ENCODE peak calls at places on chromosomes 3 and 15, in nine cellular contexts. F is H1, I is ovary, D is tibial nerve, E is A549, N is esophagus muscularis mucosa, C is stomach, S is K562, W is SK-N-SH. K is an unnamed sample.

GRCh38 chr15:58669108-58669507 is 80.4 kb downstream of the ADAM10 start:
- DNase-seq in I (no peak), N (no peak), W (no peak), S (peak; percentile 35), D (no peak), C (no peak), F (no peak), E (no peak), K (no peak)

GRCh38 chr15:56919708-56920637 is 1.5 kb downstream of the TCF12 start:
- DNase-seq in N (no peak), D (no peak), I (peak; percentile 63), F (peak; percentile 60), C (no peak), E (peak; percentile 63), W (no peak), S (peak; percentile 50), K (peak; percentile 63)

GRCh38 chr15:65414841-65415621 is 7.7 kb downstream of the IGDCC4 start:
- DNase-seq in W (no peak), S (no peak), I (peak; percentile 58), N (no peak), F (peak; percentile 85), D (no peak), E (peak; percentile 68), C (no peak), K (no peak)

GRCh38 chr3:114327665-114328064 is 33.8 kb downstream of the TIGIT start:
- DNase-seq in N (no peak), S (no peak), W (no peak), E (no peak), I (no peak), D (no peak), F (no peak), C (no peak), K (no peak)

GRCh38 chr3:74301058-74301457 is 313.4 kb downstream of the CNTN3 start:
- DNase-seq in S (no peak), W (peak; percentile 44), I (no peak), C (no peak), D (no peak), F (no peak), E (no peak), N (no peak), K (no peak)

GRCh38 chr3:70531063-70531657 is 218.7 kb upstream of the MDFIC2 start:
- DNase-seq in N (no peak), I (no peak), W (peak; percentile 33), C (no peak), E (peak; percentile 42), F (no peak), D (no peak), S (peak; percentile 14), K (no peak)

GRCh38 chr3:4218426-4219226 is 84.5 kb upstream of the SETMAR start:
- DNase-seq in F (no peak), E (no peak), N (no peak), S (no peak), C (no peak), D (no peak), W (no peak), I (no peak), K (no peak)

GRCh38 chr15:50883903-50884302 is 24.6 kb upstream of the AP4E1 start:
- DNase-seq in W (no peak), N (no peak), C (no peak), I (no peak), F (no peak), S (no peak), D (no peak), E (peak; percentile 52), K (no peak)

GRCh38 chr3:149009732-149010131 is 18.4 kb downstream of the GYG1 start:
- DNase-seq in C (no peak), N (no peak), I (no peak), S (no peak), W (no peak), F (no peak), E (no peak), D (no peak), K (no peak)

GRCh38 chr3:190554197-190554596 is 40.3 kb downstream of the IL1RAP start:
- DNase-seq in I (no peak), E (no peak), F (no peak), N (no peak), C (no peak), S (no peak), W (no peak), D (no peak), K (no peak)

GRCh38 chr15:91258436-91258779 is 158.4 kb downstream of the SV2B start:
- DNase-seq in N (no peak), S (peak; percentile 18), I (no peak), W (no peak), F (no peak), E (peak; percentile 16), C (no peak), D (no peak), K (no peak)

GRCh38 chr3:61589856-61590255 is 28.5 kb downstream of the PTPRG start:
- DNase-seq in E (peak; percentile 35), C (no peak), S (no peak), F (no peak), N (no peak), W (no peak), D (no peak), I (no peak), K (no peak)

GRCh38 chr15:99574502-99574901 is 8.7 kb downstream of the MEF2A start:
- DNase-seq in F (no peak), C (no peak), E (no peak), N (no peak), D (no peak), S (no peak), I (no peak), W (no peak), K (no peak)

GRCh38 chr3:135503429-135504083 is 462.0 kb upstream of the PPP2R3A start:
- DNase-seq in D (peak; percentile 68), S (peak; percentile 45), I (peak; percentile 29), E (peak; percentile 41), F (peak; percentile 95), C (peak; percentile 55), N (no peak), W (peak; percentile 68), K (no peak)

GRCh38 chr3:176759815-176760506 is 437.3 kb downstream of the TBL1XR1 start:
- DNase-seq in D (no peak), C (no peak), I (no peak), E (no peak), F (no peak), S (no peak), W (no peak), N (no peak), K (no peak)

GRCh38 chr3:176757440-176757839 is 439.8 kb downstream of the TBL1XR1 start:
- DNase-seq in S (no peak), F (no peak), W (no peak), I (no peak), C (no peak), E (no peak), D (no peak), N (no peak), K (no peak)

GRCh38 chr3:176755552-176755951 is 441.7 kb downstream of the TBL1XR1 start:
- DNase-seq in F (no peak), S (no peak), W (no peak), N (no peak), E (no peak), D (no peak), C (no peak), I (no peak), K (no peak)

GRCh38 chr3:176755977-176756376 is 441.3 kb downstream of the TBL1XR1 start:
- DNase-seq in C (no peak), E (no peak), I (no peak), S (no peak), N (no peak), W (no peak), F (no peak), D (no peak), K (no peak)
- TF ChIP-seq EP300 in C (no peak), E (no peak), I (no peak), S (no peak), N (no peak), W (no peak), F (no peak), D (no peak), K (no peak)

GRCh38 chr3:121818578-121818977 is 16.3 kb downstream of the IQCB1 start:
- DNase-seq in W (no peak), E (no peak), S (no peak), D (no peak), N (no peak), I (no peak), F (no peak), C (no peak), K (no peak)
- H3K9me3 ChIP-seq in W (peaks cover 17% of the 10 kb centered on the region), E (peaks cover 7% of the 10 kb centered on the region), S (peaks cover 4% of the 10 kb centered on the region), D (no peaks in the 10 kb centered on the region), N (no peaks in the 10 kb centered on the region), I (no peaks in the 10 kb centered on the region), F (no peaks in the 10 kb centered on the region), C (peaks cover 6% of the 10 kb centered on the region), K (no peaks in the 10 kb centered on the region)

GRCh38 chr3:115475178-115476041 is 147.9 kb upstream of the GAP43 start:
- DNase-seq in I (no peak), W (no peak), S (no peak), F (no peak), D (no peak), C (no peak), N (no peak), E (no peak), K (no peak)

GRCh38 chr3:115469649-115470048 is 153.7 kb upstream of the GAP43 start:
- DNase-seq in E (no peak), W (no peak), S (no peak), I (no peak), C (no peak), F (no peak), N (no peak), D (no peak), K (no peak)

GRCh38 chr3:115470254-115470653 is 153.1 kb upstream of the GAP43 start:
- DNase-seq in C (no peak), D (no peak), I (no peak), N (no peak), F (no peak), W (no peak), E (no peak), S (no peak), K (no peak)
- TF ChIP-seq EP300 in C (no peak), D (no peak), I (no peak), N (no peak), F (no peak), W (no peak), E (no peak), S (no peak), K (no peak)

GRCh38 chr3:100411091-100411982 is 10.0 kb downstream of the LNP1 start:
- DNase-seq in I (no peak), N (no peak), E (no peak), D (no peak), F (no peak), S (no peak), W (no peak), C (no peak), K (no peak)

GRCh38 chr3:100413619-100414018 is 12.3 kb downstream of the LNP1 start:
- DNase-seq in F (no peak), S (no peak), W (no peak), D (no peak), I (no peak), N (no peak), C (no peak), E (no peak), K (no peak)

GRCh38 chr3:100416863-100417262 is 15.5 kb downstream of the LNP1 start:
- DNase-seq in F (no peak), S (no peak), C (no peak), W (no peak), E (no peak), I (no peak), D (no peak), N (no peak), K (no peak)

GRCh38 chr3:100416176-100416575 is 14.8 kb downstream of the LNP1 start:
- DNase-seq in C (no peak), D (no peak), E (no peak), F (no peak), I (no peak), N (no peak), S (no peak), W (no peak), K (no peak)

GRCh38 chr3:100412897-100413590 is 11.7 kb downstream of the LNP1 start:
- DNase-seq in E (no peak), D (no peak), F (no peak), C (no peak), I (no peak), W (no peak), S (no peak), N (no peak), K (no peak)
- H3K9me3 ChIP-seq in E (peaks cover 2% of the 10 kb centered on the region), D (no peaks in the 10 kb centered on the region), F (no peaks in the 10 kb centered on the region), C (no peaks in the 10 kb centered on the region), I (no peaks in the 10 kb centered on the region), W (no peaks in the 10 kb centered on the region), S (no peaks in the 10 kb centered on the region), N (no peaks in the 10 kb centered on the region), K (no peaks in the 10 kb centered on the region)